ENCODE peak calls at places on chromosomes 3 and 15, in five cellular contexts. W, U, B, X and E are unnamed samples.

GRCh38 chr3:58568572-58569286 is 8.5 kb downstream of the FAM107A start:
- DNase-seq in U (peak), X (peak), B (peak), W (peak), E (peak)

GRCh38 chr15:38367476-38367875 is 86.5 kb upstream of the FAM98B start:
- DNase-seq in U (peak), X (no peak), W (no peak), B (no peak), E (no peak)

GRCh38 chr3:123420416-123420968 is 28.4 kb downstream of the ADCY5 start:
- DNase-seq in W (no peak), X (no peak), B (no peak), U (no peak), E (no peak)

GRCh38 chr3:50625131-50625878 is 8.4 kb downstream of the MAPKAPK3 start:
- DNase-seq in W (no peak), X (no peak), B (no peak), U (no peak), E (no peak)

GRCh38 chr15:40680151-40680550 is 14.8 kb upstream of the RAD51 start:
- DNase-seq in X (no peak), W (no peak), U (no peak), B (no peak), E (no peak)

GRCh38 chr3:139251529-139251928 is 92.3 kb upstream of the MRPS22 start:
- DNase-seq in X (no peak), B (no peak), U (peak), W (no peak), E (peak)

GRCh38 chr3:32841875-32842505 is 24.2 kb downstream of the TRIM71 start:
- DNase-seq in U (peak), X (no peak), W (no peak), B (no peak), E (no peak)

GRCh38 chr15:75195766-75196241 is 5.9 kb upstream of the C15orf39 start:
- DNase-seq in U (no peak), W (no peak), X (no peak), B (no peak), E (no peak)

GRCh38 chr3:71304684-71305083 is 278.8 kb downstream of the FOXP1 start:
- DNase-seq in X (peak), W (no peak), U (peak), B (no peak), E (no peak)

GRCh38 chr3:73228425-73228824 is 167.0 kb downstream of the EBLN2 start:
- DNase-seq in X (no peak), B (no peak), W (no peak), U (no peak), E (no peak)

GRCh38 chr15:70470556-70471191 is 292.7 kb downstream of the UACA start:
- DNase-seq in W (no peak), U (no peak), B (no peak), X (no peak), E (no peak)

GRCh38 chr3:622314-622713 is 425.8 kb downstream of the CHL1 start:
- DNase-seq in X (no peak), W (no peak), U (no peak), B (no peak), E (no peak)

GRCh38 chr15:64507293-64507802 is 47.0 kb downstream of the ZNF609 start:
- DNase-seq in X (peak), W (peak), U (peak), B (peak), E (peak)